ENCODE peak calls at places on chromosomes 5 and 9, in five cellular contexts. U is KG1, X is left ventricle myocardium inferior, O is GM04504, Q is kidney epithelial cell. D is an unnamed sample.

GRCh38 chr5:123610665-123611406 is 98.9 kb downstream of the CSNK1G3 start:
- DNase-seq in Q (peak), X (no peak), O (peak), U (peak), D (peak)

GRCh38 chr9:136091582-136092352 is 3.3 kb downstream of the NACC2 start:
- DNase-seq in O (no peak), Q (no peak), X (no peak), U (no peak), D (no peak)

GRCh38 chr9:101376117-101376866 is 8.5 kb downstream of the BAAT start:
- DNase-seq in O (peak), Q (no peak), U (no peak), X (no peak), D (no peak)

GRCh38 chr5:139438707-139439012 is 665 bp downstream of the DNAJC18 start:
- DNase-seq in X (no peak), O (no peak), U (no peak), Q (no peak), D (no peak)

GRCh38 chr9:35478871-35479270 is 11.0 kb upstream of the RUSC2 start:
- DNase-seq in U (no peak), X (no peak), Q (no peak), O (no peak), D (no peak)

GRCh38 chr5:141032626-141033025 is 18.5 kb upstream of the PCDHB1 start:
- DNase-seq in Q (no peak), U (no peak), X (no peak), O (no peak), D (no peak)

GRCh38 chr5:36734422-36734821 is 128.0 kb downstream of the SLC1A3 start:
- DNase-seq in X (no peak), O (no peak), Q (no peak), U (no peak), D (no peak)

GRCh38 chr5:166957763-166958162 is 1333.7 kb upstream of the WWC1 start:
- DNase-seq in U (no peak), Q (no peak), X (no peak), O (no peak), D (no peak)

GRCh38 chr5:108381034-108381954 is 604 bp downstream of the FBXL17 start:
- DNase-seq in U (peak), O (peak), Q (no peak), X (peak), D (peak)

GRCh38 chr5:154288145-154288544 is 97.6 kb downstream of the GALNT10 start:
- DNase-seq in U (no peak), Q (no peak), O (no peak), X (no peak), D (no peak)

GRCh38 chr9:130432796-130433167 is 12.0 kb upstream of the ASS1 start:
- DNase-seq in X (no peak), Q (no peak), U (no peak), O (no peak), D (no peak)

GRCh38 chr9:137878146-137878941 is 762 bp downstream of the CACNA1B start:
- DNase-seq in X (no peak), U (no peak), O (no peak), Q (no peak), D (no peak)

GRCh38 chr5:139374909-139375308 is 8.2 kb downstream of the SLC23A1 start:
- DNase-seq in U (no peak), O (no peak), Q (no peak), X (no peak), D (no peak)

GRCh38 chr9:80285325-80285724 is 713.6 kb downstream of the TLE4 start:
- DNase-seq in U (no peak), Q (no peak), X (no peak), O (no peak), D (no peak)

GRCh38 chr5:64670277-64670676 is 20.0 kb upstream of the SHISAL2B start:
- DNase-seq in U (no peak), Q (no peak), O (no peak), X (no peak), D (no peak)

GRCh38 chr5:149731332-149731616 is 1.2 kb downstream of the PPARGC1B start:
- DNase-seq in X (no peak), U (no peak), Q (no peak), O (no peak), D (no peak)

GRCh38 chr9:129100383-129101169 is 10.0 kb downstream of the CRAT start:
- DNase-seq in U (no peak), O (no peak), X (no peak), Q (no peak), D (no peak)

GRCh38 chr5:74384851-74385250 is 255.7 kb downstream of the ENC1 start:
- DNase-seq in U (no peak), O (peak), Q (no peak), X (no peak), D (no peak)

GRCh38 chr5:72152506-72152905 is 45.2 kb downstream of the MAP1B start:
- DNase-seq in O (peak), Q (no peak), X (no peak), U (no peak), D (no peak)

GRCh38 chr5:2762744-2763532 is 11.5 kb upstream of the IRX2 start:
- DNase-seq in X (no peak), U (no peak), O (no peak), Q (no peak), D (no peak)

GRCh38 chr9:76557674-76558073 is 98.7 kb downstream of the GCNT1 start:
- DNase-seq in Q (no peak), O (peak), U (no peak), X (no peak), D (no peak)

GRCh38 chr5:120092649-120093048 is 371.5 kb upstream of the PRR16 start:
- DNase-seq in X (no peak), O (no peak), Q (no peak), U (no peak), D (no peak)

GRCh38 chr5:136686192-136686872 is 321.0 kb upstream of the TRPC7 start:
- DNase-seq in U (no peak), X (no peak), Q (peak), O (peak), D (no peak)

GRCh38 chr5:15752886-15753285 is 252.9 kb downstream of the FBXL7 start:
- DNase-seq in X (peak), O (no peak), Q (no peak), U (no peak), D (no peak)

GRCh38 chr5:6573651-6574101 is 59.2 kb downstream of the NSUN2 start:
- DNase-seq in X (no peak), U (no peak), Q (no peak), O (no peak), D (no peak)

GRCh38 chr9:99980578-99980977 is 74.1 kb downstream of the STX17 start:
- DNase-seq in X (no peak), Q (no peak), U (no peak), O (no peak), D (no peak)

GRCh38 chr9:84519486-84519885 is 150.0 kb upstream of the NTRK2 start:
- DNase-seq in Q (no peak), U (no peak), X (no peak), O (no peak), D (no peak)

GRCh38 chr5:125160787-125161502 is 414.5 kb upstream of the ZNF608 start:
- DNase-seq in Q (no peak), X (no peak), U (no peak), O (no peak), D (no peak)

GRCh38 chr9:114163517-114163924 is 8.2 kb downstream of the COL27A1 start:
- DNase-seq in U (no peak), X (peak), O (no peak), Q (no peak), D (no peak)

GRCh38 chr5:82259172-82259800 is 18.9 kb downstream of the RPS23 start:
- DNase-seq in U (no peak), X (no peak), Q (peak), O (no peak), D (no peak)

GRCh38 chr9:84615574-84615973 is 54.0 kb upstream of the NTRK2 start:
- DNase-seq in X (no peak), Q (no peak), U (no peak), O (no peak), D (no peak)

GRCh38 chr5:119330367-119331183 is 25.2 kb upstream of the TNFAIP8 start:
- DNase-seq in X (no peak), O (no peak), Q (no peak), U (no peak), D (peak)

GRCh38 chr5:124285071-124285470 is 461.4 kb downstream of the ZNF608 start:
- DNase-seq in O (no peak), X (no peak), U (no peak), Q (no peak), D (no peak)

GRCh38 chr9:15355669-15356068 is 48.7 kb upstream of the TTC39B start:
- DNase-seq in Q (no peak), U (no peak), X (no peak), O (no peak), D (no peak)

D was measured in GDM1.